ENCODE peak calls at places on chromosomes 3 and 15, in eight cellular contexts. One of them, this sample, is unnamed.

GRCh38 chr15:79007066-79007465 is 62.2 kb upstream of the CTSH start:
- DNase-seq in CD4-positive, alpha-beta T cell: no peak
- DNase-seq in lower lobe of right lung: peak
- DNase-seq in AG08396: peak
- DNase-seq in GM04503: no peak
- DNase-seq in activated T-helper 1 cell treated with Interleukin-2 at 50 U/mL for 16 hours: no peak
- DNase-seq in NCI-H510A treated with DMSO at 0.1 percent for 48 hours: no peak
- DNase-seq in GF-D8: no peak
- DNase-seq in this sample: peak

GRCh38 chr15:64050281-64051092 is 4.2 kb upstream of the DAPK2 start:
- DNase-seq in lower lobe of right lung: no peak
- DNase-seq in NCI-H510A treated with DMSO at 0.1 percent for 48 hours: peak
- DNase-seq in GM04503: no peak
- DNase-seq in CD4-positive, alpha-beta T cell: no peak
- DNase-seq in GF-D8: no peak
- DNase-seq in activated T-helper 1 cell treated with Interleukin-2 at 50 U/mL for 16 hours: no peak
- DNase-seq in AG08396: no peak
- DNase-seq in this sample: no peak

GRCh38 chr3:72423643-72424042 is 424.6 kb downstream of the SHQ1 start:
- DNase-seq in NCI-H510A treated with DMSO at 0.1 percent for 48 hours: no peak
- DNase-seq in activated T-helper 1 cell treated with Interleukin-2 at 50 U/mL for 16 hours: no peak
- DNase-seq in CD4-positive, alpha-beta T cell: no peak
- DNase-seq in GM04503: no peak
- DNase-seq in lower lobe of right lung: no peak
- DNase-seq in GF-D8: no peak
- DNase-seq in AG08396: no peak
- DNase-seq in this sample: no peak

GRCh38 chr3:193960485-193961172 is 175.3 kb upstream of the HES1 start:
- DNase-seq in CD4-positive, alpha-beta T cell: no peak
- DNase-seq in NCI-H510A treated with DMSO at 0.1 percent for 48 hours: no peak
- DNase-seq in AG08396: no peak
- DNase-seq in lower lobe of right lung: no peak
- DNase-seq in GF-D8: no peak
- DNase-seq in GM04503: no peak
- DNase-seq in activated T-helper 1 cell treated with Interleukin-2 at 50 U/mL for 16 hours: no peak
- DNase-seq in this sample: no peak

GRCh38 chr3:140816372-140816771 is 125.3 kb upstream of the SLC25A36 start:
- DNase-seq in lower lobe of right lung: no peak
- DNase-seq in activated T-helper 1 cell treated with Interleukin-2 at 50 U/mL for 16 hours: no peak
- DNase-seq in CD4-positive, alpha-beta T cell: no peak
- DNase-seq in GF-D8: no peak
- DNase-seq in AG08396: no peak
- DNase-seq in GM04503: no peak
- DNase-seq in NCI-H510A treated with DMSO at 0.1 percent for 48 hours: no peak
- DNase-seq in this sample: no peak

GRCh38 chr3:139745831-139746230 is 68.1 kb upstream of the NMNAT3 start:
- DNase-seq in AG08396: peak
- DNase-seq in lower lobe of right lung: no peak
- DNase-seq in GF-D8: no peak
- DNase-seq in GM04503: no peak
- DNase-seq in CD4-positive, alpha-beta T cell: no peak
- DNase-seq in NCI-H510A treated with DMSO at 0.1 percent for 48 hours: no peak
- DNase-seq in activated T-helper 1 cell treated with Interleukin-2 at 50 U/mL for 16 hours: no peak
- DNase-seq in this sample: no peak

GRCh38 chr15:75109021-75109690 is 85.8 kb downstream of the PPCDC start:
- DNase-seq in NCI-H510A treated with DMSO at 0.1 percent for 48 hours: no peak
- DNase-seq in GF-D8: no peak
- DNase-seq in GM04503: no peak
- DNase-seq in CD4-positive, alpha-beta T cell: no peak
- DNase-seq in AG08396: no peak
- DNase-seq in activated T-helper 1 cell treated with Interleukin-2 at 50 U/mL for 16 hours: no peak
- DNase-seq in lower lobe of right lung: no peak
- DNase-seq in this sample: no peak

GRCh38 chr3:81540787-81541186 is 220.7 kb downstream of the GBE1 start:
- DNase-seq in CD4-positive, alpha-beta T cell: no peak
- DNase-seq in lower lobe of right lung: no peak
- DNase-seq in NCI-H510A treated with DMSO at 0.1 percent for 48 hours: no peak
- DNase-seq in GF-D8: no peak
- DNase-seq in activated T-helper 1 cell treated with Interleukin-2 at 50 U/mL for 16 hours: no peak
- DNase-seq in AG08396: no peak
- DNase-seq in GM04503: no peak
- DNase-seq in this sample: no peak

GRCh38 chr3:172034786-172035685 is 4.3 kb upstream of the FNDC3B start:
- DNase-seq in lower lobe of right lung: no peak
- DNase-seq in activated T-helper 1 cell treated with Interleukin-2 at 50 U/mL for 16 hours: no peak
- DNase-seq in GF-D8: peak
- DNase-seq in NCI-H510A treated with DMSO at 0.1 percent for 48 hours: peak
- DNase-seq in GM04503: no peak
- DNase-seq in AG08396: peak
- DNase-seq in CD4-positive, alpha-beta T cell: no peak
- DNase-seq in this sample: no peak

GRCh38 chr3:118110196-118110595 is 924.5 kb downstream of the IGSF11 start:
- DNase-seq in CD4-positive, alpha-beta T cell: no peak
- DNase-seq in lower lobe of right lung: no peak
- DNase-seq in AG08396: no peak
- DNase-seq in activated T-helper 1 cell treated with Interleukin-2 at 50 U/mL for 16 hours: no peak
- DNase-seq in GF-D8: no peak
- DNase-seq in GM04503: no peak
- DNase-seq in NCI-H510A treated with DMSO at 0.1 percent for 48 hours: no peak
- DNase-seq in this sample: no peak

GRCh38 chr15:77139312-77139711 is 68.4 kb upstream of the TSPAN3 start:
- DNase-seq in GM04503: no peak
- DNase-seq in AG08396: no peak
- DNase-seq in GF-D8: no peak
- DNase-seq in activated T-helper 1 cell treated with Interleukin-2 at 50 U/mL for 16 hours: no peak
- DNase-seq in CD4-positive, alpha-beta T cell: no peak
- DNase-seq in NCI-H510A treated with DMSO at 0.1 percent for 48 hours: no peak
- DNase-seq in lower lobe of right lung: no peak
- DNase-seq in this sample: no peak

GRCh38 chr15:35522061-35522460 is 23.9 kb downstream of the DPH6 start:
- DNase-seq in CD4-positive, alpha-beta T cell: no peak
- DNase-seq in activated T-helper 1 cell treated with Interleukin-2 at 50 U/mL for 16 hours: no peak
- DNase-seq in lower lobe of right lung: no peak
- DNase-seq in AG08396: no peak
- DNase-seq in GF-D8: no peak
- DNase-seq in NCI-H510A treated with DMSO at 0.1 percent for 48 hours: no peak
- DNase-seq in GM04503: no peak
- DNase-seq in this sample: no peak

GRCh38 chr3:153162513-153163348 is 705 bp downstream of the RAP2B start:
- DNase-seq in AG08396: peak
- DNase-seq in activated T-helper 1 cell treated with Interleukin-2 at 50 U/mL for 16 hours: peak
- DNase-seq in CD4-positive, alpha-beta T cell: peak
- DNase-seq in NCI-H510A treated with DMSO at 0.1 percent for 48 hours: peak
- DNase-seq in GM04503: no peak
- DNase-seq in GF-D8: no peak
- DNase-seq in lower lobe of right lung: peak
- DNase-seq in this sample: peak

GRCh38 chr3:142802891-142803290 is 79.1 kb downstream of the TRPC1 start:
- DNase-seq in AG08396: no peak
- DNase-seq in GM04503: no peak
- DNase-seq in activated T-helper 1 cell treated with Interleukin-2 at 50 U/mL for 16 hours: no peak
- DNase-seq in lower lobe of right lung: no peak
- DNase-seq in NCI-H510A treated with DMSO at 0.1 percent for 48 hours: peak
- DNase-seq in CD4-positive, alpha-beta T cell: no peak
- DNase-seq in GF-D8: no peak
- DNase-seq in this sample: no peak

GRCh38 chr15:56295433-56295832 is 51.8 kb upstream of the RFX7 start:
- DNase-seq in GM04503: no peak
- DNase-seq in activated T-helper 1 cell treated with Interleukin-2 at 50 U/mL for 16 hours: no peak
- DNase-seq in GF-D8: no peak
- DNase-seq in AG08396: no peak
- DNase-seq in NCI-H510A treated with DMSO at 0.1 percent for 48 hours: no peak
- DNase-seq in lower lobe of right lung: no peak
- DNase-seq in CD4-positive, alpha-beta T cell: no peak
- DNase-seq in this sample: no peak

GRCh38 chr3:149473314-149473990 is 1.0 kb upstream of the TM4SF4 start:
- DNase-seq in activated T-helper 1 cell treated with Interleukin-2 at 50 U/mL for 16 hours: no peak
- DNase-seq in GM04503: peak
- DNase-seq in AG08396: peak
- DNase-seq in GF-D8: no peak
- DNase-seq in CD4-positive, alpha-beta T cell: no peak
- DNase-seq in lower lobe of right lung: peak
- DNase-seq in NCI-H510A treated with DMSO at 0.1 percent for 48 hours: peak
- DNase-seq in this sample: no peak

GRCh38 chr3:179067291-179067690 is 4.3 kb downstream of the ZMAT3 start:
- DNase-seq in activated T-helper 1 cell treated with Interleukin-2 at 50 U/mL for 16 hours: no peak
- DNase-seq in GF-D8: no peak
- DNase-seq in lower lobe of right lung: no peak
- DNase-seq in AG08396: no peak
- DNase-seq in NCI-H510A treated with DMSO at 0.1 percent for 48 hours: no peak
- DNase-seq in GM04503: no peak
- DNase-seq in CD4-positive, alpha-beta T cell: no peak
- DNase-seq in this sample: no peak

GRCh38 chr3:185936814-185937688 is 763 bp downstream of the TRA2B start:
- DNase-seq in GM04503: no peak
- DNase-seq in CD4-positive, alpha-beta T cell: peak
- DNase-seq in activated T-helper 1 cell treated with Interleukin-2 at 50 U/mL for 16 hours: peak
- DNase-seq in AG08396: peak
- DNase-seq in lower lobe of right lung: peak
- DNase-seq in NCI-H510A treated with DMSO at 0.1 percent for 48 hours: peak
- DNase-seq in GF-D8: peak
- DNase-seq in this sample: peak

GRCh38 chr3:113110263-113110662 is 101.1 kb upstream of the BOC start:
- DNase-seq in AG08396: no peak
- DNase-seq in GF-D8: no peak
- DNase-seq in activated T-helper 1 cell treated with Interleukin-2 at 50 U/mL for 16 hours: no peak
- DNase-seq in lower lobe of right lung: no peak
- DNase-seq in CD4-positive, alpha-beta T cell: no peak
- DNase-seq in NCI-H510A treated with DMSO at 0.1 percent for 48 hours: no peak
- DNase-seq in GM04503: no peak
- DNase-seq in this sample: no peak

GRCh38 chr3:102206506-102207145 is 228.2 kb upstream of the ZPLD1 start:
- DNase-seq in lower lobe of right lung: peak
- DNase-seq in CD4-positive, alpha-beta T cell: no peak
- DNase-seq in GM04503: peak
- DNase-seq in GF-D8: no peak
- DNase-seq in NCI-H510A treated with DMSO at 0.1 percent for 48 hours: no peak
- DNase-seq in activated T-helper 1 cell treated with Interleukin-2 at 50 U/mL for 16 hours: no peak
- DNase-seq in AG08396: peak
- DNase-seq in this sample: no peak

GRCh38 chr15:57156210-57156887 is 220.0 kb upstream of the CGNL1 start:
- DNase-seq in activated T-helper 1 cell treated with Interleukin-2 at 50 U/mL for 16 hours: no peak
- DNase-seq in CD4-positive, alpha-beta T cell: no peak
- DNase-seq in NCI-H510A treated with DMSO at 0.1 percent for 48 hours: no peak
- DNase-seq in GM04503: no peak
- DNase-seq in lower lobe of right lung: no peak
- DNase-seq in AG08396: no peak
- DNase-seq in GF-D8: no peak
- DNase-seq in this sample: no peak

GRCh38 chr3:123571264-123571972 is 13.4 kb downstream of the HACD2 start:
- DNase-seq in GF-D8: peak
- DNase-seq in CD4-positive, alpha-beta T cell: no peak
- DNase-seq in lower lobe of right lung: no peak
- DNase-seq in GM04503: no peak
- DNase-seq in AG08396: no peak
- DNase-seq in activated T-helper 1 cell treated with Interleukin-2 at 50 U/mL for 16 hours: no peak
- DNase-seq in NCI-H510A treated with DMSO at 0.1 percent for 48 hours: no peak
- DNase-seq in this sample: no peak

GRCh38 chr3:123447749-123448502 is 964 bp downstream of the ADCY5 start:
- DNase-seq in CD4-positive, alpha-beta T cell: peak
- DNase-seq in lower lobe of right lung: no peak
- DNase-seq in GM04503: no peak
- DNase-seq in AG08396: no peak
- DNase-seq in NCI-H510A treated with DMSO at 0.1 percent for 48 hours: no peak
- DNase-seq in activated T-helper 1 cell treated with Interleukin-2 at 50 U/mL for 16 hours: peak
- DNase-seq in GF-D8: no peak
- DNase-seq in this sample: peak

GRCh38 chr3:196942915-196943277 is 568 bp upstream of the NCBP2 start:
- DNase-seq in lower lobe of right lung: no peak
- DNase-seq in AG08396: peak
- DNase-seq in GF-D8: no peak
- DNase-seq in activated T-helper 1 cell treated with Interleukin-2 at 50 U/mL for 16 hours: peak
- DNase-seq in CD4-positive, alpha-beta T cell: no peak
- DNase-seq in NCI-H510A treated with DMSO at 0.1 percent for 48 hours: no peak
- DNase-seq in GM04503: no peak
- DNase-seq in this sample: peak

GRCh38 chr15:48578965-48579364 is 66.5 kb downstream of the FBN1 start:
- DNase-seq in activated T-helper 1 cell treated with Interleukin-2 at 50 U/mL for 16 hours: no peak
- DNase-seq in NCI-H510A treated with DMSO at 0.1 percent for 48 hours: no peak
- DNase-seq in CD4-positive, alpha-beta T cell: no peak
- DNase-seq in lower lobe of right lung: no peak
- DNase-seq in AG08396: no peak
- DNase-seq in GF-D8: no peak
- DNase-seq in GM04503: no peak
- DNase-seq in this sample: no peak

GRCh38 chr3:24255414-24255813 is 239.2 kb downstream of the THRB start:
- DNase-seq in GM04503: no peak
- DNase-seq in AG08396: no peak
- DNase-seq in lower lobe of right lung: no peak
- DNase-seq in activated T-helper 1 cell treated with Interleukin-2 at 50 U/mL for 16 hours: no peak
- DNase-seq in NCI-H510A treated with DMSO at 0.1 percent for 48 hours: no peak
- DNase-seq in GF-D8: no peak
- DNase-seq in CD4-positive, alpha-beta T cell: no peak
- DNase-seq in this sample: no peak

GRCh38 chr15:85615930-85616329 is 178.8 kb downstream of the KLHL25 start:
- DNase-seq in GF-D8: peak
- DNase-seq in CD4-positive, alpha-beta T cell: no peak
- DNase-seq in activated T-helper 1 cell treated with Interleukin-2 at 50 U/mL for 16 hours: no peak
- DNase-seq in AG08396: no peak
- DNase-seq in NCI-H510A treated with DMSO at 0.1 percent for 48 hours: no peak
- DNase-seq in GM04503: no peak
- DNase-seq in lower lobe of right lung: no peak
- DNase-seq in this sample: no peak

This sample was measured in ecto neural progenitor cell.